ENCODE peak calls at places on chromosomes 2 and 18, in four cellular contexts. H is Peyer's patch, T is transverse colon, F is left ventricle myocardium inferior. E is an unnamed sample.

GRCh38 chr2:74587664-74588277 is 33.3 kb downstream of the DOK1 start:
- DNase-seq in H (no peak), F (peak; percentile 51), T (peak; percentile 65), E (peak; percentile 73)

GRCh38 chr2:113876503-113877387 is 13.1 kb upstream of the ACTR3 start:
- DNase-seq in T (peak; percentile 83), H (peak; percentile 79), F (no peak), E (no peak)

GRCh38 chr2:204645018-204645775 is 99.9 kb downstream of the PARD3B start:
- DNase-seq in H (no peak), F (no peak), T (no peak), E (no peak)

GRCh38 chr18:67133669-67134068 is 382.9 kb downstream of the DSEL start:
- DNase-seq in H (no peak), F (no peak), T (no peak), E (no peak)

GRCh38 chr18:23355206-23355605 is 97.9 kb upstream of the RIOK3 start:
- DNase-seq in T (no peak), H (no peak), F (no peak), E (no peak)

GRCh38 chr2:98795903-98796676 is 65.2 kb upstream of the MGAT4A start:
- DNase-seq in H (no peak), T (no peak), F (no peak), E (no peak)

GRCh38 chr2:234135750-234136221 is 85.3 kb downstream of the SPP2 start:
- DNase-seq in H (peak; percentile 63), F (peak; percentile 29), T (peak; percentile 62), E (peak; percentile 81)

GRCh38 chr18:12420831-12421421 is 13.2 kb downstream of the PRELID3A start:
- DNase-seq in T (no peak), F (no peak), H (no peak), E (peak; percentile 89)

GRCh38 chr18:42544901-42545300 is 570.6 kb downstream of the RIT2 start:
- DNase-seq in T (no peak), H (no peak), F (no peak), E (no peak)

GRCh38 chr18:250685-251084 is 17.2 kb downstream of the THOC1 start:
- DNase-seq in H (no peak), F (no peak), T (no peak), E (no peak)

GRCh38 chr2:119049968-119050657 is 108.1 kb downstream of the MARCO start:
- DNase-seq in T (no peak), H (no peak), F (no peak), E (peak; percentile 24)

GRCh38 chr18:75844102-75844604 is 416.6 kb upstream of the SMIM21 start:
- DNase-seq in H (no peak), F (no peak), T (no peak), E (no peak)

GRCh38 chr2:106053581-106053980 is 140.5 kb downstream of the UXS1 start:
- DNase-seq in H (no peak), F (no peak), T (no peak), E (no peak)

GRCh38 chr2:230602562-230603230 is 109.9 kb upstream of the CAB39 start:
- DNase-seq in T (peak; percentile 51), F (no peak), H (no peak), E (peak; percentile 94)

GRCh38 chr2:184174493-184175112 is 423.7 kb upstream of the ZNF804A start:
- DNase-seq in T (no peak), F (no peak), H (no peak), E (no peak)

GRCh38 chr18:45835057-45835634 is 9.7 kb downstream of the SIGLEC15 start:
- DNase-seq in H (no peak), T (no peak), F (no peak), E (no peak)
- H3K4me1 ChIP-seq in H (peaks cover 9% of the 10 kb centered on the region), T (peaks cover 21% of the 10 kb centered on the region), F (peaks cover 26% of the 10 kb centered on the region), E (no peaks in the 10 kb centered on the region)

DNA sequence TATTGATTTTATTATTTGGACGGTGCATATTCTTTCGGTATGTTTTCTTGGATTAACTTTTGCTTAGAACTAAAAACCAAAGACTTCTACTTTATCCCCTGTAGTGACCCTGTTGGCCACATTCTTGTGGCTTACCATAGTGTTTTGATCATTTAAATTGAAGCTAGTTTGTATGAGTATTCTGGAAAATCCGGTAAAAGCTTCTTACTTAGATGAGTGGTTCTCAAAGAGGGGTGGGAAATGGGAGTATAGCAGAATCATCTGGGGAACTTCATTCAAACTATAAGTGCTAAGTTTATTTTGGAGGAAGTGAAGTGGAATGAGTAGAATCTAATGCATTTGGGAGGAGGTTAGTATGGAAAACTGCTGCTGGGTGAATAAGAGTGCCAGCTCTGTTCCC is 3.8 kb downstream of the PPP1CB start:
- DNase-seq in T (no peak), H (no peak), F (no peak), E (no peak)
- H3K4me1 ChIP-seq in T (peaks cover 60% of the 10 kb centered on the region), H (no peaks in the 10 kb centered on the region), F (peaks cover 91% of the 10 kb centered on the region), E (peaks cover 24% of the 10 kb centered on the region)

GRCh38 chr18:59906203-59906602 is 6.4 kb downstream of the PMAIP1 start:
- DNase-seq in H (no peak), F (no peak), T (no peak), E (no peak)

GRCh38 chr18:59907172-59907571 is 7.4 kb downstream of the PMAIP1 start:
- DNase-seq in H (no peak), T (no peak), F (no peak), E (peak; percentile 20)

GRCh38 chr18:59909289-59910036 is 9.7 kb downstream of the PMAIP1 start:
- DNase-seq in H (no peak), F (no peak), T (no peak), E (no peak)

GRCh38 chr18:59908790-59909189 is 9.0 kb downstream of the PMAIP1 start:
- DNase-seq in F (no peak), T (no peak), H (no peak), E (no peak)

GRCh38 chr18:59907660-59908059 is 7.9 kb downstream of the PMAIP1 start:
- DNase-seq in H (no peak), F (no peak), T (no peak), E (no peak)
- H3K4me1 ChIP-seq in H (peaks cover 3% of the 10 kb centered on the region), F (peaks cover 15% of the 10 kb centered on the region), T (peaks cover 10% of the 10 kb centered on the region), E (peaks cover 70% of the 10 kb centered on the region)

GRCh38 chr2:236998758-236999157 is 86.9 kb upstream of the COPS8 start:
- DNase-seq in T (no peak), H (no peak), F (no peak), E (no peak)
- H3K4me1 ChIP-seq in T (no peaks in the 10 kb centered on the region), H (no peaks in the 10 kb centered on the region), F (no peaks in the 10 kb centered on the region), E (no peaks in the 10 kb centered on the region)

GRCh38 chr2:215415820-215416613 is 19.9 kb downstream of the FN1 start:
- DNase-seq in T (no peak), F (no peak), H (no peak), E (no peak)
- H3K4me1 ChIP-seq in T (no peaks in the 10 kb centered on the region), F (no peaks in the 10 kb centered on the region), H (no peaks in the 10 kb centered on the region), E (no peaks in the 10 kb centered on the region)

GRCh38 chr2:42929577-42929984 is 137.2 kb upstream of the HAAO start:
- DNase-seq in T (no peak), F (no peak), H (no peak), E (no peak)

GRCh38 chr2:42931147-42931817 is 138.9 kb upstream of the HAAO start:
- DNase-seq in H (no peak), F (no peak), T (peak; percentile 44), E (peak; percentile 21)

GRCh38 chr2:42931818-42932195 is 139.4 kb upstream of the HAAO start:
- DNase-seq in T (no peak), F (no peak), H (no peak), E (no peak)

GRCh38 chr2:42928692-42929576 is 136.6 kb upstream of the HAAO start:
- DNase-seq in F (no peak), H (peak; percentile 74), T (peak; percentile 79), E (peak; percentile 42)

GRCh38 chr2:42929985-42930581 is 137.7 kb upstream of the HAAO start:
- DNase-seq in T (no peak), H (no peak), F (no peak), E (no peak)
- H3K4me1 ChIP-seq in T (peaks cover 77% of the 10 kb centered on the region), H (no peaks in the 10 kb centered on the region), F (peaks cover 100% of the 10 kb centered on the region), E (no peaks in the 10 kb centered on the region)

GRCh38 chr2:150528861-150529801 is 41.7 kb upstream of the RND3 start:
- DNase-seq in T (no peak), F (no peak), H (no peak), E (no peak)

GRCh38 chr2:150532883-150533282 is 45.4 kb upstream of the RND3 start:
- DNase-seq in T (no peak), F (no peak), H (no peak), E (no peak)

GRCh38 chr2:150531626-150532419 is 44.4 kb upstream of the RND3 start:
- DNase-seq in H (no peak), F (no peak), T (no peak), E (no peak)

GRCh38 chr2:150526827-150527226 is 39.4 kb upstream of the RND3 start:
- DNase-seq in T (no peak), H (no peak), F (no peak), E (no peak)

DNA sequence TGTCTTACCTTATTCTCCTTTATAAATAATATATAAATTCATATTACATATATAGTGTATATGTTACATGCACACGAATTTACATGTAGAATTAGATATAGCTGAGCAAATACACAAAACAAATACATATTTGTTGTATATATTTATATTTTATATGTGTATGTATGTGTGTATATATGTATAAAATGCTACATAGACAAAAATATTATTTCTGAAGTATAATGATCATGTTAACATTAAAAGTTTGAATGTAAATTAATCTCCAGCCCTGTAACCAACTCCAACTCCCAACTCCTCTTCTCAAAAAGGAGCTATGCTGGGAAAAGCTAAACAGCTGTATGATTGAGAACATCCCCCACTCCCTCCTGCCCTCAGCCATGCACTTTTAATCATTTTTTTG is 42.7 kb upstream of the RND3 start:
- DNase-seq in F (no peak), T (no peak), H (no peak), E (no peak)
- H3K4me1 ChIP-seq in F (no peaks in the 10 kb centered on the region), T (no peaks in the 10 kb centered on the region), H (no peaks in the 10 kb centered on the region), E (no peaks in the 10 kb centered on the region)

DNA sequence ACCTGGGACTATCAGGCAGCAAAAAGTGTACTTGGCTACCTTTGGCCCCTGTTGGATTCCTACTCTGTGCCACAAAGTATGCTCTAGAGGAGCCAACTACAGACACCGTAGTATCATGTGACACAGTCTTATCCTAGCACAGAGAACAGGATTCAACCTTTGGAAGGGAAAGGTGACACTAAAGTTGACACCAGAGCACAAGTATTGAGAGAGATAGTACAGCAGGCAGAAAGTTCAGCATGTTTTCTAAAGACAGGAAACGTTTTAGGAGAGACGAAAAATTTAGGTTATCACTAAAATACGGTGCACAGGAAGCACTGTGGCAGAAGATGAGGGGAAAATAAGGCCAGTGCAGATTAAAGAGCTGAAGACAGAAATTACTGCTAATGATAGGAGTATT is 18.6 kb downstream of the SMAD2 start:
- DNase-seq in T (no peak), F (no peak), H (no peak), E (no peak)
- H3K4me1 ChIP-seq in T (peaks cover 58% of the 10 kb centered on the region), F (peaks cover 92% of the 10 kb centered on the region), H (no peaks in the 10 kb centered on the region), E (no peaks in the 10 kb centered on the region)

E was measured in OCI-LY7.